ENCODE peak calls at places on chromosomes 3 and 15, in nine cellular contexts. D is NCI-H1694; M is EL; W is astrocyte; N is right lobe of liver; S is activated CD8-positive, alpha-beta memory T cell treated with anti-CD3 and anti-CD28 coated beads for 4 hours; L is uterus; O is IMR-90; Y is NCI-H1436. C is an unnamed sample.

GRCh38 chr15:49814709-49815108 is 193.9 kb downstream of the DTWD1 start:
- DNase-seq in N (no peak), D (no peak), Y (no peak), S (no peak), M (no peak), W (no peak), L (no peak), O (no peak), C (no peak)

GRCh38 chr3:81216192-81216591 is 545.3 kb downstream of the GBE1 start:
- DNase-seq in M (peak), W (peak), Y (no peak), O (peak), N (no peak), D (no peak), S (no peak), L (no peak), C (no peak)

GRCh38 chr3:179558742-179559364 is 3.9 kb upstream of the ACTL6A start:
- DNase-seq in W (peak), L (peak), S (peak), O (peak), N (peak), M (peak), Y (peak), D (peak), C (peak)

GRCh38 chr15:81170504-81170903 is 26.2 kb upstream of the IL16 start:
- DNase-seq in N (no peak), W (no peak), M (no peak), Y (no peak), S (no peak), O (no peak), L (no peak), D (no peak), C (no peak)

GRCh38 chr3:45218578-45219390 is 7.3 kb downstream of the TMEM158 start:
- DNase-seq in L (peak), M (peak), O (peak), Y (no peak), S (no peak), W (peak), N (no peak), D (no peak), C (no peak)

GRCh38 chr3:23696842-23697241 is 108.9 kb upstream of the UBE2E1 start:
- DNase-seq in D (no peak), Y (no peak), O (peak), S (no peak), L (no peak), W (no peak), N (no peak), M (no peak), C (no peak)

GRCh38 chr3:45367451-45367850 is 20.9 kb upstream of the LARS2 start:
- DNase-seq in M (peak), N (no peak), O (peak), S (no peak), L (peak), Y (no peak), D (no peak), W (peak), C (no peak)

GRCh38 chr3:89227218-89227617 is 119.8 kb downstream of the EPHA3 start:
- DNase-seq in W (peak), Y (no peak), N (no peak), L (no peak), D (no peak), S (no peak), M (no peak), O (peak), C (no peak)

GRCh38 chr15:70060214-70061085 is 37.3 kb downstream of the TLE3 start:
- DNase-seq in D (no peak), S (no peak), N (no peak), Y (no peak), M (no peak), W (no peak), O (no peak), L (no peak), C (no peak)

GRCh38 chr15:67080900-67081431 is 15.6 kb downstream of the SMAD3 start:
- DNase-seq in O (peak), M (peak), Y (no peak), D (no peak), N (no peak), L (peak), W (peak), S (peak), C (peak)

GRCh38 chr15:51224428-51224827 is 114.0 kb downstream of the CYP19A1 start:
- DNase-seq in L (no peak), M (peak), S (no peak), Y (no peak), N (no peak), W (peak), O (peak), D (no peak), C (no peak)

GRCh38 chr3:52052831-52053306 is 3.5 kb downstream of the DUSP7 start:
- DNase-seq in Y (no peak), O (peak), L (peak), D (no peak), S (no peak), N (peak), W (peak), M (peak), C (peak)

GRCh38 chr3:64178419-64178818 is 46.8 kb downstream of the PRICKLE2 start:
- DNase-seq in M (no peak), L (no peak), Y (no peak), D (no peak), N (no peak), W (no peak), S (no peak), O (no peak), C (no peak)

GRCh38 chr15:49875392-49875791 is 243.6 kb downstream of the ATP8B4 start:
- DNase-seq in W (no peak), O (no peak), N (no peak), M (no peak), L (no peak), Y (no peak), S (no peak), D (no peak), C (no peak)

GRCh38 chr3:107660316-107660976 is 137.7 kb downstream of the BBX start:
- DNase-seq in W (no peak), M (peak), N (no peak), L (no peak), S (no peak), O (peak), Y (peak), D (peak), C (no peak)